ENCODE peak calls at places on chromosomes 7 and 10, in five cellular contexts. A is aorta, G is testis, P is BJ, T is Panc1. S is an unnamed sample.
A peak's percentile ranks its signal among the peaks of the same experiment; 100 is the strongest.

GRCh38 chr10:4057725-4058513 is 272.9 kb upstream of the KLF6 start:
- DNase-seq in G (no peak), T (no peak), A (no peak), P (no peak), S (no peak)

GRCh38 chr10:132152896-132153580 is 33.7 kb upstream of the DPYSL4 start:
- DNase-seq in A (peak; percentile 17), P (no peak), T (no peak), G (no peak), S (no peak)

GRCh38 chr10:43380610-43381222 is 9.3 kb downstream of the FXYD4 start:
- DNase-seq in T (no peak), P (no peak), G (no peak), A (peak; percentile 3), S (peak; percentile 58)

GRCh38 chr7:111098011-111098925 is 7.3 kb downstream of the LRRN3 start:
- DNase-seq in T (peak; percentile 71), A (no peak), P (no peak), G (peak; percentile 72), S (peak; percentile 50)

GRCh38 chr7:78148166-78148894 is 349.8 kb downstream of the PHTF2 start:
- DNase-seq in A (no peak), T (no peak), P (no peak), G (no peak), S (no peak)

GRCh38 chr10:119679480-119679829 is 28.3 kb downstream of the BAG3 start:
- DNase-seq in A (no peak), P (no peak), G (no peak), T (no peak), S (no peak)

GRCh38 chr10:114577133-114577532 is 80.9 kb downstream of the ABLIM1 start:
- DNase-seq in P (peak; percentile 71), G (peak; percentile 24), T (no peak), A (no peak), S (no peak)

GRCh38 chr7:116173051-116174028 is 37.0 kb upstream of the TES start:
- DNase-seq in A (no peak), G (no peak), P (no peak), T (peak; percentile 80), S (peak; percentile 78)

GRCh38 chr7:8217200-8218068 is 44.5 kb downstream of the ICA1 start:
- DNase-seq in G (no peak), A (no peak), P (peak; percentile 7), T (peak; percentile 57), S (peak; percentile 83)

GRCh38 chr10:124534231-124534798 is 72.7 kb downstream of the LHPP start:
- DNase-seq in P (no peak), A (peak; percentile 67), T (no peak), G (peak; percentile 76), S (peak; percentile 48)

DNA sequence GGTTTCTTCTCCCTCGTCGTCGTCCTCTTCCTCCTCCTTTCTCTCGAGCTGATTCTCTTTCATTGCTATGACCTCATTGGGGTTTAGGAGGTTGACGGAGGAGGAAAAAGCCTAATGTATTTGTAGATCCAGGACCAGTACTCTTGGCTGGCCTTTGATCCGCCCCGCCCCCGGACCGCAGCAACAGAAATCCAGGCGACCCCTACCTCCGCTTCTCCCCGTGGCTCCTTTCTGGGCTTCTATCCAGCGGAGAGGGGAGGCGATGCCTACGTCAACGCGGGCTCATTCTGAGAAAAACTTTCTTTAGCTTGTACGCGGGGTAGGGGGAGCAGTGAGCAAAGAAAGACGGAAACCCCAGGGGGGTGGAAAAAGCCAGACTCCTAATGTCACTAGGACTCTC is at the start of gene TMEM196:
- DNase-seq in P (no peak), G (no peak), A (no peak), T (no peak), S (peak; percentile 13)
- H3K27me3 ChIP-seq in P (peaks cover 8% of the 10 kb centered on the region), G (no peaks in the 10 kb centered on the region), A (no peaks in the 10 kb centered on the region), T (peaks cover 22% of the 10 kb centered on the region), S (peaks cover 48% of the 10 kb centered on the region)

GRCh38 chr7:100829150-100829716 is 1.9 kb upstream of the EPHB4 start:
- DNase-seq in P (no peak), T (no peak), G (no peak), A (peak; percentile 45), S (peak; percentile 40)
- H3K4me3 ChIP-seq in P (no peak overlapping the region), T (peak overlapping the region; percentile 55), G (no peak overlapping the region), A (no peak overlapping the region), S (no peak overlapping the region)

DNA sequence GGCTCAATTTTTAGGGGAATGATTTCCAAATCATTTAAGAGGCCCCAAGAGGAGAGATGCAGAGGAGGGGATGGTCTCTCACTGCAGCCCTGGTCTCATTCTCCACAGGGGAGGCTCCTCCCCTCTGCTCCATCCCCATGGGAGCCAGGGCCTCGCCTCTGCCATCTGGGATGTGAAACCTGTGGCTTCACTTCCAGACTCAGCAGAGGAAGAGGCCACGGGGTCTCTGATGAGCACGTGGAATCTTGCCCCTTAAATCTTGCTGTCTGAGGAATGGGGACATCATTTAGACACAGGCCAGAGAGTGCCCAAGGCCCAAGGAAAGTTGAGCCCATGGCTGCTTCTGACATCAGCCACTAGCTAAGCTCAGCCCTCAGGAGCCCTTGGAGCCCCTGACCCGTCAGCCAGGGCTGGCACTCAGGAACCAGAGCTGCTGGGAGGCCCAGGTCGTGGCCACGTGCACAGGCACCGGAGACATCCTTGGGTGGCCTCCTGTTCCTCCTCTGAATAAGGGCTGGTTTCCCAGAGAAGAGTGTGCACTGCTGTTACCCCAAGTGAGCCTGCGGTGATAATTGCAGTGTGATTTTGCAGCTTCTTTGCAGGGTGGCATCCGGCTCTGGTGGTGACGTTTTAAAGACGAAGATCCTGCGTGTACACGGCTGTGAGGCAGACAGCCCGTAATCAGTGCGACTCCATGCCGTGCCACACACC is 50.5 kb downstream of the VIPR2 start:
- DNase-seq in A (no peak), T (no peak), P (no peak), G (no peak), S (no peak)
- H3K27me3 ChIP-seq in A (no peaks in the 10 kb centered on the region), T (no peaks in the 10 kb centered on the region), P (no peaks in the 10 kb centered on the region), G (no peaks in the 10 kb centered on the region), S (no peaks in the 10 kb centered on the region)

GRCh38 chr10:22550732-22551131 is 163.6 kb downstream of the PIP4K2A start:
- DNase-seq in P (no peak), T (no peak), A (no peak), G (peak; percentile 76), S (peak; percentile 59)
- H3K4me3 ChIP-seq in P (no peak overlapping the region), T (no peak overlapping the region), A (no peak overlapping the region), G (no peak overlapping the region), S (no peak overlapping the region)

GRCh38 chr10:104816501-104816900 is 175.4 kb downstream of the SORCS3 start:
- DNase-seq in T (no peak), G (no peak), P (no peak), A (no peak), S (no peak)
- H3K27me3 ChIP-seq in T (no peaks in the 10 kb centered on the region), G (no peaks in the 10 kb centered on the region), P (no peaks in the 10 kb centered on the region), A (no peaks in the 10 kb centered on the region), S (no peaks in the 10 kb centered on the region)

GRCh38 chr7:351256-351655 is 61.3 kb downstream of the FOXL3 start:
- DNase-seq in G (no peak), T (no peak), A (no peak), P (no peak), S (no peak)

GRCh38 chr7:353746-354325 is 63.9 kb downstream of the FOXL3 start:
- DNase-seq in A (no peak), G (no peak), P (no peak), T (no peak), S (no peak)

GRCh38 chr7:348962-349755 is 59.2 kb downstream of the FOXL3 start:
- DNase-seq in T (no peak), A (no peak), G (no peak), P (no peak), S (no peak)

GRCh38 chr7:354597-355470 is 64.9 kb downstream of the FOXL3 start:
- DNase-seq in A (no peak), T (no peak), G (no peak), P (no peak), S (no peak)

DNA sequence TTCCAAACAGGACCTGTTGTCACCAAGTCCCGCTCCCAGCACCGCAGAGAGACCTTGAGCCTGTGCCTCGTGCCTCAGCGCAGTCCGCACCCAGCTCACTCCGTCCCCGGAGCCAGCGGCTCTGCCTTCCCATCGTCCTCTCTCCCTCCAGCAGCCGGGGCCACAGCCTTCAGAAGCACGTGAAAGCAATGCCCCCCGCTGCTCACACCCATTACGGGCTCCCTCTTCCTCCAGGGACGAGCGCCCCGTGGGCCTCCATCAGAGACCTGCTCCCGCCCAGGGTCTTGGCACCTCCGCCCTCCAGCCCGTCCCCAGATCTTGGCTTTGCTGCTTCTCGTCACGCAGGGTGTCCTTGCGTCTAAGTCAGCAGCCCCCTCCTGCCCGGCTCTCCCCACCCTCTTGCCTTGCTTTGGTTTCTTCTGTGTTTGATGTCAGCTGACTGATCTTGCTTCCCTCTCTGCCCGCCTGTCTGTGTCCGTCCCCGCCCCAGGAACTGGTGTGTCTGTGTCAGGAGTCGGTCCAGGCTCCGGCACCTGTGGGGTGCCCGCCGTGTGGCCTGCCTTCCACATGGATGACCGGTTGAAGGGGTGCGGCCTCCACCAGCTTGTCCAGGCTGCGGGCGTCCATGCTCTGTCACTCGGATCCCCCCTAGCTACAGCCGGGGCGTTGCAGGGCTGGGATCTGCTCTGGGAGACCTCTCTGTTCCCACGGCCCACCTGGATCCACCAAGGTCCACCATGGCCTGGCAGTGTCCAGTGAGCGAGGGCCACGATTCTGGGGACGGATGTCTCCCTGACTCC is 61.9 kb downstream of the FOXL3 start:
- DNase-seq in T (no peak), A (no peak), P (no peak), G (no peak), S (no peak)
- H3K4me3 ChIP-seq in T (no peak overlapping the region), A (no peak overlapping the region), P (no peak overlapping the region), G (no peak overlapping the region), S (no peak overlapping the region)

DNA sequence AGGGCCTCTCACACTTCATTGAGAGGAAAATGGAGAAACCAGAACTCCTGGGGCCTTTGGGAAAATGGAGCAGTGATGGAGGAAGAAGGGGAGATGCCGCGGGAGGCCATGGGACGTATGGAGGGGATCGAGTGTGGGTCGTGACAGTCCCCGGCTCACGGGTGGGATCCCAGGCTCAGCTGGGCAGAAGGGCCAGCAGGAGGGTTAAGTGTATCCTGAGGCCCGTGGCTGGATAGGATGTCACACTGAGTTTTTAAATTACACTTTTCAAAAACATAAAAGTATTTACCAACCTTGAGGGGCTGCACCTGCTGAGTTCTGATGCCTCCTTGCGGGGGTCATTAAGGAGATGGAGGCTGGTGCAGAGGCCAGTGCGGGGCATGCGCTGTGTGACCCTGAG is 28.0 kb upstream of the PSMG3 start:
- DNase-seq in P (no peak), A (no peak), G (no peak), T (no peak), S (no peak)
- H3K27me3 ChIP-seq in P (peaks cover 3% of the 10 kb centered on the region), A (no peaks in the 10 kb centered on the region), G (no peaks in the 10 kb centered on the region), T (peaks cover 3% of the 10 kb centered on the region), S (peaks cover 3% of the 10 kb centered on the region)

GRCh38 chr10:14954001-14954770 is at the start of gene DCLRE1C:
- DNase-seq in A (peak; percentile 94), G (peak; percentile 94), T (no peak), P (peak; percentile 64), S (peak; percentile 93)

GRCh38 chr10:14958872-14959220 is 342 bp upstream of the MEIG1 start:
- DNase-seq in A (no peak), G (no peak), T (no peak), P (no peak), S (no peak)

GRCh38 chr10:14952851-14953451 is 945 bp downstream of the DCLRE1C start:
- DNase-seq in P (no peak), T (no peak), G (no peak), A (no peak), S (no peak)

GRCh38 chr10:14953452-14954000 is 370 bp downstream of the DCLRE1C start:
- DNase-seq in G (peak; percentile 59), T (no peak), A (peak; percentile 73), P (no peak), S (peak; percentile 84)

GRCh38 chr10:14954934-14955333 is 1.0 kb upstream of the DCLRE1C start:
- DNase-seq in P (no peak), T (no peak), G (no peak), A (no peak), S (no peak)
- H3K4me3 ChIP-seq in P (no peak overlapping the region), T (peak overlapping the region; percentile 78), G (no peak overlapping the region), A (no peak overlapping the region), S (no peak overlapping the region)

S was measured in cardiac muscle cell.